ENCODE peak calls at places on chromosomes 5 and 9, in ten cellular contexts. O is transverse colon, P is stomach, K is ovary, B is K562, I is A549, Q is H1, Y is upper lobe of left lung, W is SK-N-SH, M is sigmoid colon. J is an unnamed sample.

GRCh38 chr5:127702913-127703575 is at the start of gene CCDC192:
- DNase-seq in B (no peak), O (no peak), Y (no peak), Q (no peak), I (no peak), M (no peak), P (no peak), K (no peak), W (no peak), J (no peak)

GRCh38 chr5:15105799-15106393 is 234.3 kb upstream of the ANKH start:
- DNase-seq in Y (peak; percentile 25), M (no peak), B (peak; percentile 54), K (peak; percentile 33), P (peak; percentile 37), W (peak; percentile 67), O (peak; percentile 37), Q (peak; percentile 67), I (peak; percentile 64), J (peak; percentile 53)

GRCh38 chr5:77101298-77101697 is 14.2 kb upstream of the ZBED3 start:
- DNase-seq in P (no peak), Y (no peak), W (no peak), B (no peak), M (no peak), I (no peak), K (no peak), Q (no peak), O (no peak), J (no peak)

GRCh38 chr5:2702096-2702879 is 49.2 kb downstream of the IRX2 start:
- DNase-seq in K (no peak), Y (no peak), O (no peak), W (no peak), I (no peak), Q (no peak), P (no peak), B (no peak), M (peak; percentile 48), J (no peak)

GRCh38 chr5:14071433-14071832 is 71.7 kb upstream of the TRIO start:
- DNase-seq in W (no peak), Y (no peak), Q (no peak), B (no peak), O (no peak), P (no peak), M (no peak), K (no peak), I (no peak), J (no peak)

GRCh38 chr9:114259800-114260523 is 62.9 kb upstream of the ORM1 start:
- DNase-seq in B (no peak), Y (no peak), O (no peak), K (no peak), P (no peak), W (peak; percentile 92), Q (no peak), I (no peak), M (no peak), J (no peak)

GRCh38 chr5:146130440-146131045 is 25.2 kb upstream of the PLAC8L1 start:
- DNase-seq in M (no peak), Q (no peak), K (no peak), Y (no peak), B (peak; percentile 21), W (no peak), O (no peak), I (peak; percentile 23), P (no peak), J (no peak)

GRCh38 chr5:176180339-176180738 is 57.9 kb upstream of the SIMC1 start:
- DNase-seq in Y (no peak), M (no peak), Q (no peak), K (peak; percentile 53), I (no peak), B (no peak), P (no peak), O (no peak), W (no peak), J (no peak)

GRCh38 chr5:83917261-83917908 is 196.7 kb upstream of the HAPLN1 start:
- DNase-seq in Q (no peak), Y (no peak), K (no peak), M (no peak), P (no peak), W (peak; percentile 11), I (no peak), B (no peak), O (no peak), J (no peak)

GRCh38 chr9:134377976-134378375 is 51.7 kb downstream of the RXRA start:
- DNase-seq in M (peak; percentile 88), W (peak; percentile 71), I (peak; percentile 61), B (no peak), P (peak; percentile 94), Q (no peak), O (peak; percentile 94), K (no peak), Y (peak; percentile 89), J (no peak)

DNA sequence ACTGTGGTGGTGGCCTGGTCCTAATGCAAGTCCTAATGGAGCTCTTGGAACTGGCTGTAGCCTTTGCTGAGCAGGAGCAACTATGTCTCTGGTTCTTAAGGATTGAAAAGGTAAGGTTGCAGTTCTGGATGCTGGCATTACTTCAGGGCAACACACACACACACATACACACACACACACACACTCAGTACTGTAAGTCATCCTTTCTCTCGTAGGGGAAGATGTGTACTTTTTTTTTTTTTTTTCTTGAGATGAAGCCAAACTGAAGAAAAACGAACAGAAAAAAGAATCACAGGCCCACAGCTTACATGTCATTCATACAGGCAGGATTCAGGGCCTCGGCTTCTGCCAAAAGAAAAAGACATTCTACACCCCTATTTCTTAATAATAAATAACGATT is 81.1 kb upstream of the RPS23 start:
- DNase-seq in O (no peak), W (no peak), Y (no peak), K (no peak), I (no peak), P (no peak), Q (no peak), B (no peak), M (no peak), J (no peak)
- TF ChIP-seq EP300 in O (no peak), W (no peak), Y (no peak), K (no peak), I (no peak), P (no peak), Q (no peak), B (no peak), M (no peak), J (no peak)

DNA sequence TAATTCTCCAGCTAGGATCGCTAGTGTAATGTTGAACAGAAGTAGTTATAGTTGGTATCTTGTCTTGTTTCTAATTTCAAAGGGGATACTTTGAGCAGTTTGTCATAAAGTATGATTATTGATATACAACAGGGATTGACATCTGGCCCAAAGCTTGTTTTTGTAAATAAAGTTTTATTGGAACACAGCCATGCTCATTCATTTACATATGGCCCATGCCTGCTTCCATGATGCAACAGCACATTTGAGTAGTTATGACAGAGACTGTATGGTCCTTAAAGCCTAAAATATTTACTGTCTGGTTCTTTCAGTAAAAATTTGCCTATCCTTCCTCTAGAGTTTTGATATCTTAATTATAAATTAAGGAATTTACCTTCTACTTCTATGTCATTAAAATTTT is 69.8 kb downstream of the RPS6 start:
- DNase-seq in O (no peak), B (no peak), W (no peak), K (no peak), Q (no peak), P (no peak), Y (no peak), I (no peak), M (no peak), J (no peak)
- TF ChIP-seq CTCF in O (no peak), B (no peak), W (no peak), K (no peak), Q (no peak), P (no peak), Y (no peak), I (no peak), M (no peak), J (no peak)

DNA sequence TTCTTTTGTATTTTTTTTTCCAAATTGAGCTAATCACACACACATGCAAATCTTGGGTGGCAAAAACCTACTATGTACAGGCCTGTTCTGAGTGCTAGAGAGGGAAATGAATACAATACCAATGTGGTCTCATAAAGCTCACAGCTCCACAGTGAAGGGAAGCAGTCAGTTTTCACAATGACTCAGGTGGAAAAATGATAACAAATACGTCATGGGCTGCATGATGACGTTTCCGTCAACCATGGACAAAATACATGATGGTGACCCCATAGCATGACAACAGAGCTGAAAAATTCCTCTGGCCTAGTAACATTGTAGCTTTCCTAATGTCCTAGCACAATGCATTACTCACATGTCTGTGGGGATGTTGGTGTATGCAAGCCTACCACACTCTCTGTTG is 252.5 kb downstream of the TRIM32 start:
- DNase-seq in Q (no peak), O (no peak), K (no peak), B (no peak), Y (no peak), M (no peak), I (no peak), W (no peak), P (no peak), J (no peak)
- TF ChIP-seq EP300 in Q (no peak), O (no peak), K (no peak), B (no peak), Y (no peak), M (no peak), I (no peak), W (no peak), P (no peak), J (no peak)

DNA sequence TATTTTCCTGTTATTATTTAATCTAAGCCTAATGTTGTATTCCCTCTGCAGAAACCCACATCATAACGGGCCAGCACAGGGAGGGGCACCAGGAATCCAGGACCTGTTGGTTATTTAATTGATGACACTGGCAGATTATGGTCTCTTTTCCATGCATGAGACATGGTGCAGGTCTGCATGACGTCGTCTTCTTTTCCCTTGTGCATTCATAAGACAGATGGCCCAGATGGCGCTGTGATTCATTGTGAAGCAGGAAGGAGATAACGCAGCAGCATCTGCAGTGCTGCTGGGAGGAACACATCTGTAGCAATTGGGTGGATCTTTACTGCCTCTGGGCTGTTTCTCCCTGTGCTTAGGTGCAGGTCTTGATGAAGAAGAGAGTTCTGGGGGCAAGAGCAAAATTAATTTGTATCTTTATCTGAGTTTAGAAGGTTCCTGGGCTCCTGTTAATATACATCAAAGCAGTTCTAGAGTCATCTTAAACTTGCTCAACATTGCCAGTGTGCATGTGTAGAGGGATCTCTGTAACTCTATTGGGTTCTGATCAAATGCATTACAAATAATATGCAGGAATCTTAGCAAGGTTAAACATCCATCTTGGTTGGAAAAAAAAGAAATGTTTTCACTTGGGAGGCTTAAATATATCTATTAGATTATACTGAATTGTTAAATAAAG is 176.1 kb downstream of the PCSK1 start:
- DNase-seq in W (peak; percentile 59), I (peak; percentile 86), B (peak; percentile 47), Q (no peak), M (no peak), K (no peak), P (no peak), Y (no peak), O (peak; percentile 31), J (no peak)
- TF ChIP-seq CTCF in W (peak; percentile 38), I (peak; percentile 52), B (no peak), Q (no peak), M (no peak), K (no peak), P (no peak), Y (no peak), O (no peak), J (no peak)

GRCh38 chr9:16003785-16004184 is 450.9 kb downstream of the CCDC171 start:
- DNase-seq in Y (no peak), K (no peak), W (no peak), B (no peak), M (no peak), Q (no peak), O (no peak), I (no peak), P (no peak), J (no peak)
- TF ChIP-seq EP300 in Y (no peak), K (no peak), W (no peak), B (no peak), M (no peak), Q (no peak), O (no peak), I (no peak), P (no peak), J (no peak)

J was measured in tibial nerve.